ENCODE peak calls at places on chromosomes 12 and 14, in seven cellular contexts. X, U, W, Q, I, E and P are unnamed samples.

GRCh38 chr12:54526800-54527630 is 22.4 kb upstream of the PDE1B start:
- DNase-seq in E (peak; percentile 78), X (peak; percentile 69), I (peak; percentile 59), W (no peak), Q (peak; percentile 53), U (peak; percentile 92), P (peak; percentile 23)

GRCh38 chr12:132414634-132415340 is 75.2 kb upstream of the FBRSL1 start:
- DNase-seq in I (peak; percentile 86), X (peak; percentile 92), E (no peak), W (no peak), Q (peak; percentile 65), U (peak; percentile 87), P (peak; percentile 62)

GRCh38 chr14:63542231-63542999 is 762 bp downstream of the PPP2R5E start:
- DNase-seq in I (peak; percentile 8), X (peak; percentile 14), E (no peak), W (no peak), U (peak; percentile 36), Q (no peak), P (no peak)

GRCh38 chr12:17235996-17236395 is 630.0 kb upstream of the LMO3 start:
- DNase-seq in W (no peak), I (no peak), Q (no peak), X (no peak), U (no peak), E (no peak), P (no peak)

GRCh38 chr14:31825459-31825858 is 251.6 kb upstream of the ARHGAP5 start:
- DNase-seq in U (no peak), W (no peak), X (no peak), I (no peak), Q (no peak), E (no peak), P (no peak)

GRCh38 chr12:53053223-53054111 is 3.6 kb downstream of the TNS2 start:
- DNase-seq in W (no peak), E (no peak), U (peak; percentile 91), X (no peak), Q (peak; percentile 73), I (no peak), P (peak; percentile 77)

GRCh38 chr14:101000711-101001110 is 97.2 kb upstream of the RTL1 start:
- DNase-seq in Q (no peak), U (no peak), I (no peak), X (no peak), W (no peak), E (no peak), P (no peak)

GRCh38 chr14:75249251-75249957 is 29.2 kb upstream of the FOS start:
- DNase-seq in U (no peak), I (peak; percentile 34), E (no peak), Q (no peak), X (no peak), W (peak; percentile 94), P (no peak)

GRCh38 chr12:75852143-75852542 is 179.4 kb downstream of the PHLDA1 start:
- DNase-seq in X (no peak), I (no peak), W (no peak), E (no peak), Q (no peak), U (no peak), P (no peak)

GRCh38 chr14:90645842-90646443 is 170.3 kb downstream of the TTC7B start:
- DNase-seq in I (no peak), W (no peak), X (no peak), E (peak; percentile 68), U (peak; percentile 63), Q (peak; percentile 55), P (peak; percentile 32)

DNA sequence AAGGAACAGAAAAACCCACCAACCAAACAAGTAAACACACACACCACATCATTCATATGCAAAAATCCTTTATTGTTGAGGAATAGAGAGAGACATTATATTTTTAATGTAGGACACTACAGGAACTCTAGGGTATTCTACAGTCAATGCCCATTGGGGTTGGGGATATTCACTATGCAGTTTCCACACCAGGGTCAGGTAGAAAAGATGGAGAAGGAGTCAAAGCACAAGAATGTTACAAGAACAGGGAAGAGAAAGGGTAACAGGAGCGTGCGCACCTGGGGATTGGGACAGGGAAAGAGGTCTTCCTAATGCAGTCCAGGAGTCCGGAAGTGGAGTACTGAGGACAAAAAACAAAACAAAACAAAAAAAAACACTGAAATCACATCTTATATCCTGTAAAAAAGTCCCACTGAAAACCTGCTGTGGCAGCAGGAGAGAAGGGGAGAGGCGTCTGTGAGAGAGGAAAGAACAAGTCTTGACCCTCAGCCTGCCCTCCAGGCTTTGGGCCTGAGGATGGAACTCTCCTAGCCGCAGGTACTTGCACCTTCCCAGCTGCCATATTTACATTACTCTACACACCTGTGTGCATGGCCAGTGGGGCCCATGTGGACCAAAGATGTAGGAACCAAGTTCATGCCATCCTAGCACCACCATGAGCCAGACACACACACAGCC is 3.7 kb upstream of the ZBTB39 start:
- DNase-seq in I (no peak), E (no peak), Q (no peak), W (no peak), U (no peak), X (no peak), P (no peak)
- TF ChIP-seq SP1 in I (no peak), E (peak; percentile 77), Q (no peak), W (no peak), U (no peak), X (no peak), P (no peak)

DNA sequence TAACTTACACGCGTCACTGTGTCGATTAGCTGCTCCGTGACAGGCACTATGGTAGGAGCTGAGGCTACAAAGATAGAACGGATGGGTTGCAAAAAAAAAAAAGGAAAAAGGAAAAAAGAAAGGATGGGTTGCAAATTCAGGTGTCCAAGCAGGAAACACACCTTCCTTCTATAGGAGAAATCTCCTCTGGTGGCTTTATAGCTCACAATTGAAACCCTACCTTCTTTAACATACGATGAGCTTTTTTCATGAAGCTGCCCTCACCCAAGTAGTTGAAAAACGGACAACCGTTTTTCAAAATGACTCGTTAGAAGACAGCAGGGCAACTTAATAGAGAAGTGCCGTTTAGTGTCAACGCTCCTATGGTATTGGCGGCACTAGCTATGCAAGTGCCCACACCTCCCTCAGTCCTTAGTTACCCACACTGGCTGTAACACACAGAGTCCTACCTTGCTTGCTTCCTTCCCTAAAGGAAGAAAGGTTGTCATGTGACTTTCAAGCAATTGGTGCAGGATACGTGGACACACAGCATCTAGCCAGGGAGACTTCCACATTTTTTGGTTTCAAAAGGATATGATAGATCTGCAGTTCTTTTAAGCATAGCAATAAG is 677 bp upstream of the TRIP11 start:
- DNase-seq in U (no peak), E (no peak), Q (peak; percentile 12), I (peak; percentile 11), X (peak; percentile 34), W (peak; percentile 25), P (peak; percentile 18)
- TF ChIP-seq SP1 in U (no peak), E (no peak), Q (no peak), I (no peak), X (no peak), W (no peak), P (no peak)

DNA sequence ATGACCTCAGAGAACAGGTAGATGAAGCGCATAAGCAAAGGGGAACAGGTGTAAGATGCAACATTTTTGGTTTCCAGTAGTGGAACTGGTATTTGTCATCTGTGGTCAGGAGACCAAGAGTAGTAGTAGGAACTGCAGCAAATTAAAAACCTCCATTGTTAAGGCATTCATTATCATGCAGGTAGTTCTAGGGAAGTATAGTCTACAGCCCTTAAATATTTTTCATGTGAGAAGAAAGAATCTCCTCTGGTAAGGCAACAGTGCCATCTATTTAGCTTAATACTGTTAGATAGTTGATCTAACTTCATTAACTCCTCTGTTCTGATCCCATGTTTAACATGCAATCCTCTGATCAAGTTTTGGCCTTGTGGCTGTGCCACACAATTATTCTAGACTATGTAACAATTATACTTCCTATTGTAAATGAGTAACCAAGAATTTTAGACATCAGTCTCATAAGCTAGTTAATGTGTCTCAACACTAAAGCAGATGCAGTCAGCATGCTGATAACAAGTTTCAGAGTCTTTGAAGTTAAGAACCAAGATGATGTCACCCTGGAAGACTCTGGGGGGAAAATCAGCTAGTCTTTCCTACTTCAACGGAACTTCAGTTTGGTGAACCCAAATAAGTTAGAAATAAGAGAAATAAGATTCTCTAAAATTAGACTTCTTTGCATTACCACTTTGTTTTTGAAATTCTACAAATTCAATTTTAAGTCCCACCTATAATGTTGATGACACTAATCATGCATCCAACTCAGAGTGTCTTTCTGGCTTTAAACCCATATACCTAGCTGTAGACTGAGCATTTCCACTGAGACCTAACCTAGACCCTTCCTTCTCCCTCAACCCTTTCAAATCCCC is 70.9 kb downstream of the STXBP6 start:
- DNase-seq in X (no peak), W (peak; percentile 46), Q (no peak), I (no peak), U (no peak), E (no peak), P (peak; percentile 93)
- TF ChIP-seq SP1 in X (no peak), W (no peak), Q (no peak), I (no peak), U (no peak), E (no peak), P (no peak)

GRCh38 chr14:104559043-104559768 is 20.4 kb upstream of the C14orf180 start:
- DNase-seq in X (no peak), I (no peak), U (no peak), W (no peak), E (no peak), Q (no peak), P (no peak)
- TF ChIP-seq SP1 in X (no peak), I (no peak), U (no peak), W (no peak), E (no peak), Q (no peak), P (no peak)

GRCh38 chr14:37221073-37221472 is 23.3 kb downstream of the MIPOL1 start:
- DNase-seq in W (no peak), U (no peak), E (no peak), I (no peak), X (no peak), Q (no peak), P (no peak)
- TF ChIP-seq SP1 in W (no peak), U (no peak), E (no peak), I (no peak), X (no peak), Q (no peak), P (no peak)

DNA sequence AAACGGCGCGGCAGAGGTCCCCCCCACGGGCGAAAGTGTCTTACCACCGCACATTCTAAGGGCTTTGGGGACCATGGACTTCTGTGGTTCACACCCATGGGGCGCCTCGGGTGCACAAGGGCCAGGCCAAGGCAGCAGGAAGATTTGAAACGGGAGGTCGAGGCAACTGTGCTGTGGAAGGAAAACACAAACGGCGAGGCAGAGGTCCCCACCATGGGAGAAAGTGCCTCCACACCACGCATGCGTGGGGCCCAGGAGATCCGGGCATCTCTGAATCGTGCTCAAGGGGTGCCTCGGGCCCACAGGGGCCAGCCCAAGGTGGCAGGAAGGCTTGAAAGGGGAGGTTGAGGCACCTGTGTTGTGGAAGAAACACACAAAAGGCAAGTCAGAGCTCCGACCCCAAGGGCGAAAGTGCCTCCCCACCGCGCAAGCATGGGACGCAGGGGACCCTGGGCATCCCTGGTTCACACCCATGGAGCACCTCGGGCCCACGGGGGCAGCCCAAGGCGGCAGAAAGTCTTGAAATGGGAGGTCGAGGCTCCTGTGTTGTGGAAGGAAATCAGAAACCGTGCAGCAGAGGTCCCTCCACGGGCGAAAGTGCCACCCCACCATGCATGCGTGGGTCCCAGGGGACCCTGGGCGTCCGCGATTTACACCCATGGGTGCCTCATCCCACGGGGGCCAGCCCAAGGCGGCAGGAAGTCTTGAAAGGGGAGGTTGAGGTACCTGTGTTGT is 371.0 kb downstream of the ALG10 start:
- DNase-seq in U (no peak), W (no peak), Q (no peak), X (no peak), I (peak; percentile 0), E (no peak), P (no peak)
- TF ChIP-seq SP1 in U (no peak), W (no peak), Q (no peak), X (no peak), I (no peak), E (no peak), P (no peak)